ENCODE peak calls at places on chromosomes 5 and 9, in four cellular contexts. Y is hippocampal formation; F is stimulated activated CD8-positive, alpha-beta memory T cell treated with anti-CD3 and anti-CD28 coated beads, Interleukin-4, amount 100 ng/mL, for 1 hour; H is colonic mucosa. Z is an unnamed sample.

GRCh38 chr9:96203867-96204412 is 98.0 kb downstream of the HSD17B3 start:
- DNase-seq in Y (no peak), H (no peak), F (no peak), Z (no peak)

GRCh38 chr9:16455842-16456241 is 414.6 kb downstream of the BNC2 start:
- DNase-seq in H (no peak), F (no peak), Y (no peak), Z (no peak)

GRCh38 chr5:96661841-96662724 is at the start of gene CAST:
- DNase-seq in F (peak; percentile 69), H (peak; percentile 93), Y (no peak), Z (peak; percentile 39)

GRCh38 chr5:113215401-113216060 is 219.3 kb downstream of the TSSK1B start:
- DNase-seq in Y (no peak), H (no peak), F (no peak), Z (no peak)

GRCh38 chr9:108708448-108708847 is 147.3 kb downstream of the ACTL7B start:
- DNase-seq in Y (peak; percentile 78), H (no peak), F (no peak), Z (no peak)

GRCh38 chr5:164013077-164013670 is 507.8 kb downstream of the MAT2B start:
- DNase-seq in Y (peak; percentile 54), H (peak; percentile 59), F (no peak), Z (no peak)

GRCh38 chr5:68843600-68844342 is 250.0 kb upstream of the SLC30A5 start:
- DNase-seq in F (no peak), H (no peak), Y (no peak), Z (no peak)

GRCh38 chr5:127307868-127308267 is 17.3 kb downstream of the MEGF10 start:
- DNase-seq in F (no peak), Y (no peak), H (no peak), Z (no peak)

GRCh38 chr5:34959323-34959722 is 30.0 kb downstream of the DNAJC21 start:
- DNase-seq in F (no peak), H (no peak), Y (no peak), Z (no peak)

GRCh38 chr5:9284781-9285307 is 261.0 kb downstream of the SEMA5A start:
- DNase-seq in F (no peak), Y (no peak), H (no peak), Z (no peak)

GRCh38 chr5:15807861-15808260 is 307.9 kb downstream of the FBXL7 start:
- DNase-seq in Y (no peak), F (no peak), H (no peak), Z (no peak)

GRCh38 chr5:38922199-38922598 is 76.4 kb downstream of the OSMR start:
- DNase-seq in F (peak; percentile 12), H (peak; percentile 25), Y (peak; percentile 32), Z (peak; percentile 36)

GRCh38 chr9:136552117-136552685 is 6.4 kb upstream of the NOTCH1 start:
- DNase-seq in F (no peak), H (no peak), Y (no peak), Z (no peak)

GRCh38 chr9:36966371-36967097 is 67.5 kb downstream of the PAX5 start:
- DNase-seq in F (no peak), Y (no peak), H (no peak), Z (no peak)

GRCh38 chr5:119179857-119180641 is 109.2 kb downstream of the DMXL1 start:
- DNase-seq in F (no peak), Y (no peak), H (no peak), Z (no peak)

GRCh38 chr9:130199605-130200004 is 27.4 kb downstream of the NCS1 start:
- DNase-seq in Y (no peak), F (no peak), H (no peak), Z (no peak)

GRCh38 chr5:176671890-176672615 is 24.8 kb downstream of the TSPAN17 start:
- DNase-seq in Y (no peak), H (no peak), F (no peak), Z (no peak)

GRCh38 chr9:89592963-89593775 is 11.6 kb upstream of the GADD45G start:
- DNase-seq in F (no peak), Y (no peak), H (no peak), Z (no peak)

GRCh38 chr5:177427919-177428573 is 1.6 kb downstream of the GRK6 start:
- DNase-seq in Y (no peak), F (no peak), H (no peak), Z (no peak)

Z was measured in D721Med.